ENCODE peak calls at places on chromosomes 6 and 20, in ten cellular contexts. One of them, this sample, is unnamed.

GRCh38 chr20:48816282-48816860 is 11.4 kb downstream of the PREX1 start:
- DNase-seq in effector memory CD4-positive, alpha-beta T cell: no peak
- DNase-seq in SJSA1: no peak
- DNase-seq in fibroblast of lung: no peak
- DNase-seq in RWPE1: no peak
- DNase-seq in CD8-positive, alpha-beta memory T cell: no peak
- DNase-seq in A549: no peak
- DNase-seq in right atrium auricular region: no peak
- DNase-seq in neuronal stem cell: no peak
- DNase-seq in tibial nerve: no peak
- DNase-seq in this sample: no peak

GRCh38 chr6:110511401-110511800 is 35.0 kb upstream of the SLC22A16 start:
- DNase-seq in effector memory CD4-positive, alpha-beta T cell: no peak
- DNase-seq in neuronal stem cell: no peak
- DNase-seq in right atrium auricular region: no peak
- DNase-seq in RWPE1: no peak
- DNase-seq in CD8-positive, alpha-beta memory T cell: no peak
- DNase-seq in A549: no peak
- DNase-seq in SJSA1: peak
- DNase-seq in fibroblast of lung: no peak
- DNase-seq in tibial nerve: no peak
- DNase-seq in this sample: no peak

GRCh38 chr20:50270569-50270968 is 79.9 kb downstream of the CEBPB start:
- DNase-seq in RWPE1: no peak
- DNase-seq in tibial nerve: no peak
- DNase-seq in fibroblast of lung: no peak
- DNase-seq in right atrium auricular region: no peak
- DNase-seq in SJSA1: no peak
- DNase-seq in neuronal stem cell: no peak
- DNase-seq in effector memory CD4-positive, alpha-beta T cell: no peak
- DNase-seq in A549: no peak
- DNase-seq in CD8-positive, alpha-beta memory T cell: no peak
- DNase-seq in this sample: no peak

GRCh38 chr6:105452924-105453756 is 50.3 kb upstream of the PREP start:
- DNase-seq in tibial nerve: no peak
- DNase-seq in neuronal stem cell: no peak
- DNase-seq in effector memory CD4-positive, alpha-beta T cell: peak
- DNase-seq in RWPE1: no peak
- DNase-seq in SJSA1: no peak
- DNase-seq in A549: no peak
- DNase-seq in fibroblast of lung: no peak
- DNase-seq in right atrium auricular region: no peak
- DNase-seq in CD8-positive, alpha-beta memory T cell: peak
- DNase-seq in this sample: peak

GRCh38 chr6:40877362-40877761 is 161.7 kb downstream of the UNC5CL start:
- DNase-seq in neuronal stem cell: no peak
- DNase-seq in A549: no peak
- DNase-seq in tibial nerve: no peak
- DNase-seq in RWPE1: peak
- DNase-seq in right atrium auricular region: no peak
- DNase-seq in fibroblast of lung: no peak
- DNase-seq in effector memory CD4-positive, alpha-beta T cell: no peak
- DNase-seq in SJSA1: no peak
- DNase-seq in CD8-positive, alpha-beta memory T cell: no peak
- DNase-seq in this sample: no peak

GRCh38 chr6:162736933-162737332 is 9.2 kb downstream of the PACRG start:
- DNase-seq in neuronal stem cell: no peak
- DNase-seq in SJSA1: no peak
- DNase-seq in CD8-positive, alpha-beta memory T cell: no peak
- DNase-seq in right atrium auricular region: no peak
- DNase-seq in tibial nerve: no peak
- DNase-seq in RWPE1: no peak
- DNase-seq in A549: no peak
- DNase-seq in fibroblast of lung: peak
- DNase-seq in effector memory CD4-positive, alpha-beta T cell: no peak
- DNase-seq in this sample: no peak

GRCh38 chr6:17475845-17476244 is 82.5 kb downstream of the CAP2 start:
- DNase-seq in A549: no peak
- DNase-seq in effector memory CD4-positive, alpha-beta T cell: no peak
- DNase-seq in fibroblast of lung: no peak
- DNase-seq in SJSA1: no peak
- DNase-seq in neuronal stem cell: no peak
- DNase-seq in CD8-positive, alpha-beta memory T cell: no peak
- DNase-seq in right atrium auricular region: no peak
- DNase-seq in tibial nerve: no peak
- DNase-seq in RWPE1: no peak
- DNase-seq in this sample: no peak

GRCh38 chr20:49482621-49483017 is at the start of gene KCNB1:
- DNase-seq in RWPE1: peak
- DNase-seq in fibroblast of lung: peak
- DNase-seq in SJSA1: peak
- DNase-seq in A549: peak
- DNase-seq in effector memory CD4-positive, alpha-beta T cell: peak
- DNase-seq in right atrium auricular region: no peak
- DNase-seq in CD8-positive, alpha-beta memory T cell: peak
- DNase-seq in neuronal stem cell: peak
- DNase-seq in tibial nerve: peak
- DNase-seq in this sample: no peak

GRCh38 chr6:125480571-125480970 is 178.8 kb upstream of the HDDC2 start:
- DNase-seq in right atrium auricular region: no peak
- DNase-seq in SJSA1: no peak
- DNase-seq in A549: no peak
- DNase-seq in CD8-positive, alpha-beta memory T cell: no peak
- DNase-seq in RWPE1: no peak
- DNase-seq in neuronal stem cell: no peak
- DNase-seq in effector memory CD4-positive, alpha-beta T cell: no peak
- DNase-seq in tibial nerve: no peak
- DNase-seq in fibroblast of lung: no peak
- DNase-seq in this sample: no peak

GRCh38 chr6:5754904-5755303 is 251.8 kb downstream of the NRN1 start:
- DNase-seq in fibroblast of lung: no peak
- DNase-seq in right atrium auricular region: no peak
- DNase-seq in A549: no peak
- DNase-seq in RWPE1: no peak
- DNase-seq in SJSA1: no peak
- DNase-seq in tibial nerve: no peak
- DNase-seq in neuronal stem cell: no peak
- DNase-seq in CD8-positive, alpha-beta memory T cell: no peak
- DNase-seq in effector memory CD4-positive, alpha-beta T cell: no peak
- DNase-seq in this sample: no peak

GRCh38 chr6:107679457-107679856 is 144.7 kb downstream of the SCML4 start:
- DNase-seq in CD8-positive, alpha-beta memory T cell: no peak
- DNase-seq in fibroblast of lung: peak
- DNase-seq in neuronal stem cell: no peak
- DNase-seq in right atrium auricular region: no peak
- DNase-seq in effector memory CD4-positive, alpha-beta T cell: no peak
- DNase-seq in tibial nerve: no peak
- DNase-seq in A549: no peak
- DNase-seq in RWPE1: no peak
- DNase-seq in SJSA1: no peak
- DNase-seq in this sample: no peak

GRCh38 chr20:44517454-44517853 is 4.4 kb downstream of the SERINC3 start:
- DNase-seq in A549: no peak
- DNase-seq in right atrium auricular region: no peak
- DNase-seq in fibroblast of lung: no peak
- DNase-seq in CD8-positive, alpha-beta memory T cell: no peak
- DNase-seq in RWPE1: no peak
- DNase-seq in SJSA1: no peak
- DNase-seq in effector memory CD4-positive, alpha-beta T cell: no peak
- DNase-seq in neuronal stem cell: no peak
- DNase-seq in tibial nerve: no peak
- DNase-seq in this sample: no peak
- H3K27ac ChIP-seq in A549: no peak
- H3K27ac ChIP-seq in right atrium auricular region: peak
- H3K27ac ChIP-seq in fibroblast of lung: no peak
- H3K27ac ChIP-seq in CD8-positive, alpha-beta memory T cell: no peak
- H3K27ac ChIP-seq in RWPE1: no peak
- H3K27ac ChIP-seq in SJSA1: no peak
- H3K27ac ChIP-seq in effector memory CD4-positive, alpha-beta T cell: no peak
- H3K27ac ChIP-seq in neuronal stem cell: no peak
- H3K27ac ChIP-seq in tibial nerve: peak
- H3K27ac ChIP-seq in this sample: peak

GRCh38 chr20:11261533-11262000 is 587.8 kb upstream of the JAG1 start:
- DNase-seq in tibial nerve: no peak
- DNase-seq in A549: peak
- DNase-seq in CD8-positive, alpha-beta memory T cell: no peak
- DNase-seq in SJSA1: peak
- DNase-seq in effector memory CD4-positive, alpha-beta T cell: no peak
- DNase-seq in right atrium auricular region: no peak
- DNase-seq in fibroblast of lung: peak
- DNase-seq in RWPE1: no peak
- DNase-seq in neuronal stem cell: no peak
- DNase-seq in this sample: no peak
- H3K27ac ChIP-seq in tibial nerve: no peak
- H3K27ac ChIP-seq in A549: peak
- H3K27ac ChIP-seq in CD8-positive, alpha-beta memory T cell: no peak
- H3K27ac ChIP-seq in SJSA1: peak
- H3K27ac ChIP-seq in effector memory CD4-positive, alpha-beta T cell: no peak
- H3K27ac ChIP-seq in right atrium auricular region: no peak
- H3K27ac ChIP-seq in fibroblast of lung: no peak
- H3K27ac ChIP-seq in RWPE1: no peak
- H3K27ac ChIP-seq in neuronal stem cell: no peak
- H3K27ac ChIP-seq in this sample: no peak

DNA sequence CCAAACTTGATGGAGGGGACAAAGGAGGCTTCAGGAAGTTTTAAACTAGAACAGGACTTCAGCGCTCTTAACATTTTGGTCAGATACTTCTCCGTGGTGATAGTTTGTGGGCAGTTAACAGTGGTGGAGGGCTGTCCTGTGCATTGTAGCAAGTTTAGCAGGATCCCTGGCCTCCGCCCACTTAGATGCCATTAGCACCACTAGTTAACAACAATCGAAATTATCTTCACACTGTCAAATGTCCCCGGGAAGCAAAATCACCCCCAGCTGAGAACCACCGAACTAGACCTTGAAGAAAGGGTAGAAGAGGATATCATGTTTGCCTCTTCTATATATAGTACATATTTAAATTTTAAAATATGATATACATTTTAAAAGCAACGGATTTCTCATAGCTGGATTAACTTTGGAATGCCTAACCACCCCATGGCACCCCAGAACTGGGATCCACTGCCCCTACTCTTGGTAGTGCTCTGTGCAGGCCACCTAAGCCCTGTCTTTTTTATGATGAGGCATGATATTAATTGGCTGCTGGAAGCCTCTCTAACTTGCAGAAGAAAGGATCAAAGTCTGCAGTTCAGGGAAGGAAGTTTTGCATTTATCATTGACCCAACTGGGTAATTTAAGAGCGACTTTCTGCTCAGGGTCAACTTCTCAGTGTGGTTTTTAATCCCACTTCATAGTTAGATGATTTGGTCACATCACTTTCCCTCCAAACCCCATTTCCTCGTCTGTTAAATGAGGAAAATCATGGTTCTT is 13.8 kb downstream of the E2F3 start:
- DNase-seq in right atrium auricular region: no peak
- DNase-seq in neuronal stem cell: no peak
- DNase-seq in SJSA1: no peak
- DNase-seq in effector memory CD4-positive, alpha-beta T cell: no peak
- DNase-seq in CD8-positive, alpha-beta memory T cell: no peak
- DNase-seq in RWPE1: no peak
- DNase-seq in fibroblast of lung: no peak
- DNase-seq in tibial nerve: no peak
- DNase-seq in A549: no peak
- DNase-seq in this sample: no peak
- H3K27ac ChIP-seq in right atrium auricular region: no peak
- H3K27ac ChIP-seq in neuronal stem cell: no peak
- H3K27ac ChIP-seq in SJSA1: no peak
- H3K27ac ChIP-seq in effector memory CD4-positive, alpha-beta T cell: no peak
- H3K27ac ChIP-seq in CD8-positive, alpha-beta memory T cell: no peak
- H3K27ac ChIP-seq in RWPE1: no peak
- H3K27ac ChIP-seq in fibroblast of lung: no peak
- H3K27ac ChIP-seq in tibial nerve: no peak
- H3K27ac ChIP-seq in A549: no peak
- H3K27ac ChIP-seq in this sample: no peak

DNA sequence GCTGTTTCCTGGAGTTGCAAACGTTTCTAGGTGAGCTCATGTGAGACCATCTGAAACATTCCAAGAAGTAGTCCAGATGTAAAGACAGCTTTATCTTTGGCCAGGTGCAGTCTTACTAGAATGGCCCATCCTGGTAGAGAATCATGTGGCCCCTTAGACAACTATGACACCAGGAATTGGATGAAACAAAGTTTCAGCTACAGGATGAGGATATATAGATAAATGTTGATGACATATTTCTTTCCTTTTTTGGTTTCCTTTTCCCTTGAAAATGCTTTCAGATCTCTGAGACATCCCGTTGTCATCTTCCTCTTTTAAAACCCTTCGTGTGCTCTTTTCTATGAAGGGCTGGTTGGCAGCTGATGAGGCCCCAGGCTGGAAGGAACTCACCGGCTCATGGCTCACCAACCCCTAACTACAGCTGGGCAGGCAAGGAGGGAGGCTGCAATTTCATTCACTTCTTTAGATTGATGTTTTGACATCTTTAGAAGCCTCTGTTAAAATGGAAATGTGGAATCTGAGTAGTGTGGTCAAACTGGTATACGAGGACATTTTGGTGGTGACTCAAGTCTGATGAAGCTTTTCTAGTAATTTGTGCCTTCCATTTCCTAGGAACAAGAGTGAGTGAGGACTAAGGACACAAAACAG is 167.9 kb upstream of the TNFAIP3 start:
- DNase-seq in fibroblast of lung: no peak
- DNase-seq in A549: no peak
- DNase-seq in CD8-positive, alpha-beta memory T cell: no peak
- DNase-seq in tibial nerve: no peak
- DNase-seq in RWPE1: no peak
- DNase-seq in neuronal stem cell: no peak
- DNase-seq in SJSA1: no peak
- DNase-seq in effector memory CD4-positive, alpha-beta T cell: no peak
- DNase-seq in right atrium auricular region: no peak
- DNase-seq in this sample: no peak
- H3K27ac ChIP-seq in fibroblast of lung: no peak
- H3K27ac ChIP-seq in A549: no peak
- H3K27ac ChIP-seq in CD8-positive, alpha-beta memory T cell: no peak
- H3K27ac ChIP-seq in tibial nerve: peak
- H3K27ac ChIP-seq in RWPE1: no peak
- H3K27ac ChIP-seq in neuronal stem cell: no peak
- H3K27ac ChIP-seq in SJSA1: peak
- H3K27ac ChIP-seq in effector memory CD4-positive, alpha-beta T cell: no peak
- H3K27ac ChIP-seq in right atrium auricular region: no peak
- H3K27ac ChIP-seq in this sample: no peak

This sample was measured in CD4-positive, CD25-positive, alpha-beta regulatory T cell.